ENCODE peak calls at places on chromosomes 2 and 18, in seven cellular contexts. One of them, this sample, is unnamed.

GRCh38 chr2:52097076-52097475 is 1065.1 kb upstream of the NRXN1 start:
- DNase-seq in GM10248: no peak
- DNase-seq in activated T-helper 9 cell treated with anti-CD3 and anti-CD28 coated beads, Interleukin-2, amount 50 U/mL, for 16 hours: no peak
- DNase-seq in activated CD8-positive, alpha-beta memory T cell treated with anti-CD3 and anti-CD28 coated beads for 1 hour: no peak
- DNase-seq in stimulated activated CD4-positive, alpha-beta T cell treated with anti-CD3 and anti-CD28 coated beads, Interleukin-15, amount 100 ng/mL, for 1 hour: no peak
- DNase-seq in NCI-H510A: no peak
- DNase-seq in frontal cortex: no peak
- DNase-seq in this sample: no peak

GRCh38 chr2:205678743-205679142 is 3.6 kb upstream of the NRP2 start:
- DNase-seq in frontal cortex: no peak
- DNase-seq in NCI-H510A: no peak
- DNase-seq in activated T-helper 9 cell treated with anti-CD3 and anti-CD28 coated beads, Interleukin-2, amount 50 U/mL, for 16 hours: no peak
- DNase-seq in GM10248: no peak
- DNase-seq in activated CD8-positive, alpha-beta memory T cell treated with anti-CD3 and anti-CD28 coated beads for 1 hour: no peak
- DNase-seq in stimulated activated CD4-positive, alpha-beta T cell treated with anti-CD3 and anti-CD28 coated beads, Interleukin-15, amount 100 ng/mL, for 1 hour: no peak
- DNase-seq in this sample: no peak

GRCh38 chr2:3706892-3707291 is 3.5 kb downstream of the DCDC2C start:
- DNase-seq in frontal cortex: no peak
- DNase-seq in activated CD8-positive, alpha-beta memory T cell treated with anti-CD3 and anti-CD28 coated beads for 1 hour: no peak
- DNase-seq in GM10248: no peak
- DNase-seq in activated T-helper 9 cell treated with anti-CD3 and anti-CD28 coated beads, Interleukin-2, amount 50 U/mL, for 16 hours: no peak
- DNase-seq in stimulated activated CD4-positive, alpha-beta T cell treated with anti-CD3 and anti-CD28 coated beads, Interleukin-15, amount 100 ng/mL, for 1 hour: no peak
- DNase-seq in NCI-H510A: no peak
- DNase-seq in this sample: no peak

GRCh38 chr2:132560562-132560961 is 109.4 kb downstream of the LYPD1 start:
- DNase-seq in stimulated activated CD4-positive, alpha-beta T cell treated with anti-CD3 and anti-CD28 coated beads, Interleukin-15, amount 100 ng/mL, for 1 hour: no peak
- DNase-seq in activated T-helper 9 cell treated with anti-CD3 and anti-CD28 coated beads, Interleukin-2, amount 50 U/mL, for 16 hours: no peak
- DNase-seq in activated CD8-positive, alpha-beta memory T cell treated with anti-CD3 and anti-CD28 coated beads for 1 hour: no peak
- DNase-seq in GM10248: no peak
- DNase-seq in frontal cortex: no peak
- DNase-seq in NCI-H510A: no peak
- DNase-seq in this sample: no peak

GRCh38 chr2:225091336-225091735 is 49.1 kb upstream of the DOCK10 start:
- DNase-seq in stimulated activated CD4-positive, alpha-beta T cell treated with anti-CD3 and anti-CD28 coated beads, Interleukin-15, amount 100 ng/mL, for 1 hour: no peak
- DNase-seq in NCI-H510A: no peak
- DNase-seq in activated T-helper 9 cell treated with anti-CD3 and anti-CD28 coated beads, Interleukin-2, amount 50 U/mL, for 16 hours: no peak
- DNase-seq in activated CD8-positive, alpha-beta memory T cell treated with anti-CD3 and anti-CD28 coated beads for 1 hour: no peak
- DNase-seq in frontal cortex: no peak
- DNase-seq in GM10248: no peak
- DNase-seq in this sample: no peak

GRCh38 chr18:63247506-63248394 is 71.8 kb downstream of the BCL2 start:
- DNase-seq in NCI-H510A: no peak
- DNase-seq in frontal cortex: no peak
- DNase-seq in stimulated activated CD4-positive, alpha-beta T cell treated with anti-CD3 and anti-CD28 coated beads, Interleukin-15, amount 100 ng/mL, for 1 hour: no peak
- DNase-seq in activated CD8-positive, alpha-beta memory T cell treated with anti-CD3 and anti-CD28 coated beads for 1 hour: no peak
- DNase-seq in activated T-helper 9 cell treated with anti-CD3 and anti-CD28 coated beads, Interleukin-2, amount 50 U/mL, for 16 hours: no peak
- DNase-seq in GM10248: no peak
- DNase-seq in this sample: no peak

GRCh38 chr2:133498615-133499585 is 69.4 kb downstream of the NCKAP5 start:
- DNase-seq in frontal cortex: no peak
- DNase-seq in stimulated activated CD4-positive, alpha-beta T cell treated with anti-CD3 and anti-CD28 coated beads, Interleukin-15, amount 100 ng/mL, for 1 hour: no peak
- DNase-seq in activated CD8-positive, alpha-beta memory T cell treated with anti-CD3 and anti-CD28 coated beads for 1 hour: no peak
- DNase-seq in NCI-H510A: no peak
- DNase-seq in activated T-helper 9 cell treated with anti-CD3 and anti-CD28 coated beads, Interleukin-2, amount 50 U/mL, for 16 hours: no peak
- DNase-seq in GM10248: peak; percentile 29
- DNase-seq in this sample: no peak

GRCh38 chr18:62717059-62717849 is 1.9 kb downstream of the PHLPP1 start:
- DNase-seq in activated CD8-positive, alpha-beta memory T cell treated with anti-CD3 and anti-CD28 coated beads for 1 hour: no peak
- DNase-seq in NCI-H510A: peak; percentile 38
- DNase-seq in stimulated activated CD4-positive, alpha-beta T cell treated with anti-CD3 and anti-CD28 coated beads, Interleukin-15, amount 100 ng/mL, for 1 hour: peak; percentile 5
- DNase-seq in GM10248: no peak
- DNase-seq in frontal cortex: peak; percentile 44
- DNase-seq in activated T-helper 9 cell treated with anti-CD3 and anti-CD28 coated beads, Interleukin-2, amount 50 U/mL, for 16 hours: peak; percentile 15
- DNase-seq in this sample: peak; percentile 69

GRCh38 chr2:52895726-52896340 is 871.8 kb upstream of the CHAC2 start:
- DNase-seq in frontal cortex: no peak
- DNase-seq in NCI-H510A: no peak
- DNase-seq in GM10248: no peak
- DNase-seq in activated CD8-positive, alpha-beta memory T cell treated with anti-CD3 and anti-CD28 coated beads for 1 hour: no peak
- DNase-seq in activated T-helper 9 cell treated with anti-CD3 and anti-CD28 coated beads, Interleukin-2, amount 50 U/mL, for 16 hours: no peak
- DNase-seq in stimulated activated CD4-positive, alpha-beta T cell treated with anti-CD3 and anti-CD28 coated beads, Interleukin-15, amount 100 ng/mL, for 1 hour: no peak
- DNase-seq in this sample: no peak

GRCh38 chr2:3268705-3269029 is 109.0 kb downstream of the EIPR1 start:
- DNase-seq in GM10248: no peak
- DNase-seq in frontal cortex: no peak
- DNase-seq in NCI-H510A: no peak
- DNase-seq in activated T-helper 9 cell treated with anti-CD3 and anti-CD28 coated beads, Interleukin-2, amount 50 U/mL, for 16 hours: no peak
- DNase-seq in stimulated activated CD4-positive, alpha-beta T cell treated with anti-CD3 and anti-CD28 coated beads, Interleukin-15, amount 100 ng/mL, for 1 hour: no peak
- DNase-seq in activated CD8-positive, alpha-beta memory T cell treated with anti-CD3 and anti-CD28 coated beads for 1 hour: no peak
- DNase-seq in this sample: no peak

GRCh38 chr2:236507393-236508085 is 62.1 kb upstream of the ACKR3 start:
- DNase-seq in frontal cortex: peak; percentile 49
- DNase-seq in activated CD8-positive, alpha-beta memory T cell treated with anti-CD3 and anti-CD28 coated beads for 1 hour: peak; percentile 39
- DNase-seq in NCI-H510A: no peak
- DNase-seq in GM10248: peak; percentile 55
- DNase-seq in stimulated activated CD4-positive, alpha-beta T cell treated with anti-CD3 and anti-CD28 coated beads, Interleukin-15, amount 100 ng/mL, for 1 hour: peak; percentile 25
- DNase-seq in activated T-helper 9 cell treated with anti-CD3 and anti-CD28 coated beads, Interleukin-2, amount 50 U/mL, for 16 hours: peak; percentile 27
- DNase-seq in this sample: peak; percentile 64

GRCh38 chr2:237471457-237472186 is 15.4 kb upstream of the MLPH start:
- DNase-seq in stimulated activated CD4-positive, alpha-beta T cell treated with anti-CD3 and anti-CD28 coated beads, Interleukin-15, amount 100 ng/mL, for 1 hour: no peak
- DNase-seq in activated T-helper 9 cell treated with anti-CD3 and anti-CD28 coated beads, Interleukin-2, amount 50 U/mL, for 16 hours: no peak
- DNase-seq in NCI-H510A: peak; percentile 26
- DNase-seq in frontal cortex: no peak
- DNase-seq in GM10248: peak; percentile 48
- DNase-seq in activated CD8-positive, alpha-beta memory T cell treated with anti-CD3 and anti-CD28 coated beads for 1 hour: peak; percentile 8
- DNase-seq in this sample: no peak

GRCh38 chr2:12705230-12705629 is 11.5 kb upstream of the TRIB2 start:
- DNase-seq in activated T-helper 9 cell treated with anti-CD3 and anti-CD28 coated beads, Interleukin-2, amount 50 U/mL, for 16 hours: no peak
- DNase-seq in frontal cortex: no peak
- DNase-seq in activated CD8-positive, alpha-beta memory T cell treated with anti-CD3 and anti-CD28 coated beads for 1 hour: no peak
- DNase-seq in NCI-H510A: no peak
- DNase-seq in stimulated activated CD4-positive, alpha-beta T cell treated with anti-CD3 and anti-CD28 coated beads, Interleukin-15, amount 100 ng/mL, for 1 hour: no peak
- DNase-seq in GM10248: no peak
- DNase-seq in this sample: peak; percentile 42

GRCh38 chr2:173441222-173441621 is 86.5 kb downstream of the CDCA7 start:
- DNase-seq in GM10248: no peak
- DNase-seq in activated CD8-positive, alpha-beta memory T cell treated with anti-CD3 and anti-CD28 coated beads for 1 hour: no peak
- DNase-seq in activated T-helper 9 cell treated with anti-CD3 and anti-CD28 coated beads, Interleukin-2, amount 50 U/mL, for 16 hours: no peak
- DNase-seq in NCI-H510A: no peak
- DNase-seq in stimulated activated CD4-positive, alpha-beta T cell treated with anti-CD3 and anti-CD28 coated beads, Interleukin-15, amount 100 ng/mL, for 1 hour: no peak
- DNase-seq in frontal cortex: no peak
- DNase-seq in this sample: no peak

GRCh38 chr2:70357076-70358071 is 55.5 kb upstream of the FAM136A start:
- DNase-seq in activated T-helper 9 cell treated with anti-CD3 and anti-CD28 coated beads, Interleukin-2, amount 50 U/mL, for 16 hours: no peak
- DNase-seq in frontal cortex: no peak
- DNase-seq in stimulated activated CD4-positive, alpha-beta T cell treated with anti-CD3 and anti-CD28 coated beads, Interleukin-15, amount 100 ng/mL, for 1 hour: no peak
- DNase-seq in GM10248: no peak
- DNase-seq in activated CD8-positive, alpha-beta memory T cell treated with anti-CD3 and anti-CD28 coated beads for 1 hour: no peak
- DNase-seq in NCI-H510A: no peak
- DNase-seq in this sample: no peak

GRCh38 chr2:62870966-62871365 is 165.5 kb downstream of the EHBP1 start:
- DNase-seq in activated CD8-positive, alpha-beta memory T cell treated with anti-CD3 and anti-CD28 coated beads for 1 hour: no peak
- DNase-seq in NCI-H510A: no peak
- DNase-seq in activated T-helper 9 cell treated with anti-CD3 and anti-CD28 coated beads, Interleukin-2, amount 50 U/mL, for 16 hours: no peak
- DNase-seq in frontal cortex: no peak
- DNase-seq in GM10248: no peak
- DNase-seq in stimulated activated CD4-positive, alpha-beta T cell treated with anti-CD3 and anti-CD28 coated beads, Interleukin-15, amount 100 ng/mL, for 1 hour: no peak
- DNase-seq in this sample: no peak

GRCh38 chr2:238150686-238151085 is 8.1 kb upstream of the ERFE start:
- DNase-seq in frontal cortex: no peak
- DNase-seq in stimulated activated CD4-positive, alpha-beta T cell treated with anti-CD3 and anti-CD28 coated beads, Interleukin-15, amount 100 ng/mL, for 1 hour: no peak
- DNase-seq in NCI-H510A: no peak
- DNase-seq in GM10248: no peak
- DNase-seq in activated T-helper 9 cell treated with anti-CD3 and anti-CD28 coated beads, Interleukin-2, amount 50 U/mL, for 16 hours: no peak
- DNase-seq in activated CD8-positive, alpha-beta memory T cell treated with anti-CD3 and anti-CD28 coated beads for 1 hour: no peak
- DNase-seq in this sample: no peak

GRCh38 chr2:150449856-150450255 is 37.6 kb downstream of the RND3 start:
- DNase-seq in GM10248: no peak
- DNase-seq in frontal cortex: no peak
- DNase-seq in activated CD8-positive, alpha-beta memory T cell treated with anti-CD3 and anti-CD28 coated beads for 1 hour: no peak
- DNase-seq in activated T-helper 9 cell treated with anti-CD3 and anti-CD28 coated beads, Interleukin-2, amount 50 U/mL, for 16 hours: no peak
- DNase-seq in stimulated activated CD4-positive, alpha-beta T cell treated with anti-CD3 and anti-CD28 coated beads, Interleukin-15, amount 100 ng/mL, for 1 hour: no peak
- DNase-seq in NCI-H510A: no peak
- DNase-seq in this sample: no peak

GRCh38 chr18:47413327-47413726 is 161.9 kb upstream of the SKOR2 start:
- DNase-seq in stimulated activated CD4-positive, alpha-beta T cell treated with anti-CD3 and anti-CD28 coated beads, Interleukin-15, amount 100 ng/mL, for 1 hour: no peak
- DNase-seq in GM10248: no peak
- DNase-seq in NCI-H510A: no peak
- DNase-seq in activated CD8-positive, alpha-beta memory T cell treated with anti-CD3 and anti-CD28 coated beads for 1 hour: no peak
- DNase-seq in activated T-helper 9 cell treated with anti-CD3 and anti-CD28 coated beads, Interleukin-2, amount 50 U/mL, for 16 hours: no peak
- DNase-seq in frontal cortex: no peak
- DNase-seq in this sample: no peak

GRCh38 chr2:224982910-224983688 is 59.2 kb downstream of the DOCK10 start:
- DNase-seq in NCI-H510A: no peak
- DNase-seq in stimulated activated CD4-positive, alpha-beta T cell treated with anti-CD3 and anti-CD28 coated beads, Interleukin-15, amount 100 ng/mL, for 1 hour: no peak
- DNase-seq in activated T-helper 9 cell treated with anti-CD3 and anti-CD28 coated beads, Interleukin-2, amount 50 U/mL, for 16 hours: no peak
- DNase-seq in GM10248: no peak
- DNase-seq in activated CD8-positive, alpha-beta memory T cell treated with anti-CD3 and anti-CD28 coated beads for 1 hour: no peak
- DNase-seq in frontal cortex: no peak
- DNase-seq in this sample: no peak

GRCh38 chr2:85457877-85458316 is 39.4 kb downstream of the SH2D6 start:
- DNase-seq in frontal cortex: no peak
- DNase-seq in activated CD8-positive, alpha-beta memory T cell treated with anti-CD3 and anti-CD28 coated beads for 1 hour: no peak
- DNase-seq in GM10248: no peak
- DNase-seq in activated T-helper 9 cell treated with anti-CD3 and anti-CD28 coated beads, Interleukin-2, amount 50 U/mL, for 16 hours: no peak
- DNase-seq in NCI-H510A: no peak
- DNase-seq in stimulated activated CD4-positive, alpha-beta T cell treated with anti-CD3 and anti-CD28 coated beads, Interleukin-15, amount 100 ng/mL, for 1 hour: no peak
- DNase-seq in this sample: no peak

GRCh38 chr2:190649035-190649797 is at the start of gene NAB1:
- DNase-seq in activated CD8-positive, alpha-beta memory T cell treated with anti-CD3 and anti-CD28 coated beads for 1 hour: peak; percentile 45
- DNase-seq in stimulated activated CD4-positive, alpha-beta T cell treated with anti-CD3 and anti-CD28 coated beads, Interleukin-15, amount 100 ng/mL, for 1 hour: peak; percentile 37
- DNase-seq in NCI-H510A: peak; percentile 35
- DNase-seq in GM10248: peak; percentile 71
- DNase-seq in activated T-helper 9 cell treated with anti-CD3 and anti-CD28 coated beads, Interleukin-2, amount 50 U/mL, for 16 hours: peak; percentile 60
- DNase-seq in frontal cortex: no peak
- DNase-seq in this sample: peak; percentile 86

GRCh38 chr2:172108587-172108930 is 5.9 kb upstream of the DLX2 start:
- DNase-seq in NCI-H510A: no peak
- DNase-seq in stimulated activated CD4-positive, alpha-beta T cell treated with anti-CD3 and anti-CD28 coated beads, Interleukin-15, amount 100 ng/mL, for 1 hour: no peak
- DNase-seq in activated CD8-positive, alpha-beta memory T cell treated with anti-CD3 and anti-CD28 coated beads for 1 hour: no peak
- DNase-seq in activated T-helper 9 cell treated with anti-CD3 and anti-CD28 coated beads, Interleukin-2, amount 50 U/mL, for 16 hours: no peak
- DNase-seq in frontal cortex: no peak
- DNase-seq in GM10248: peak; percentile 13
- DNase-seq in this sample: no peak

GRCh38 chr2:130332271-130333073 is 10.2 kb upstream of the IMP4 start:
- DNase-seq in stimulated activated CD4-positive, alpha-beta T cell treated with anti-CD3 and anti-CD28 coated beads, Interleukin-15, amount 100 ng/mL, for 1 hour: peak; percentile 24
- DNase-seq in NCI-H510A: peak; percentile 25
- DNase-seq in activated CD8-positive, alpha-beta memory T cell treated with anti-CD3 and anti-CD28 coated beads for 1 hour: peak; percentile 58
- DNase-seq in frontal cortex: peak; percentile 55
- DNase-seq in activated T-helper 9 cell treated with anti-CD3 and anti-CD28 coated beads, Interleukin-2, amount 50 U/mL, for 16 hours: peak; percentile 45
- DNase-seq in GM10248: peak; percentile 83
- DNase-seq in this sample: peak; percentile 84

GRCh38 chr2:216339456-216340279 is 32.6 kb downstream of the MARCHF4 start:
- DNase-seq in GM10248: no peak
- DNase-seq in frontal cortex: no peak
- DNase-seq in activated T-helper 9 cell treated with anti-CD3 and anti-CD28 coated beads, Interleukin-2, amount 50 U/mL, for 16 hours: no peak
- DNase-seq in activated CD8-positive, alpha-beta memory T cell treated with anti-CD3 and anti-CD28 coated beads for 1 hour: no peak
- DNase-seq in NCI-H510A: peak; percentile 65
- DNase-seq in stimulated activated CD4-positive, alpha-beta T cell treated with anti-CD3 and anti-CD28 coated beads, Interleukin-15, amount 100 ng/mL, for 1 hour: no peak
- DNase-seq in this sample: peak; percentile 37

GRCh38 chr2:50347355-50348044 is 684.4 kb downstream of the NRXN1 start:
- DNase-seq in stimulated activated CD4-positive, alpha-beta T cell treated with anti-CD3 and anti-CD28 coated beads, Interleukin-15, amount 100 ng/mL, for 1 hour: no peak
- DNase-seq in NCI-H510A: peak; percentile 20
- DNase-seq in GM10248: no peak
- DNase-seq in activated CD8-positive, alpha-beta memory T cell treated with anti-CD3 and anti-CD28 coated beads for 1 hour: no peak
- DNase-seq in frontal cortex: no peak
- DNase-seq in activated T-helper 9 cell treated with anti-CD3 and anti-CD28 coated beads, Interleukin-2, amount 50 U/mL, for 16 hours: no peak
- DNase-seq in this sample: no peak

GRCh38 chr2:199433204-199433832 is 24.4 kb downstream of the SATB2 start:
- DNase-seq in activated CD8-positive, alpha-beta memory T cell treated with anti-CD3 and anti-CD28 coated beads for 1 hour: no peak
- DNase-seq in NCI-H510A: no peak
- DNase-seq in activated T-helper 9 cell treated with anti-CD3 and anti-CD28 coated beads, Interleukin-2, amount 50 U/mL, for 16 hours: no peak
- DNase-seq in GM10248: no peak
- DNase-seq in stimulated activated CD4-positive, alpha-beta T cell treated with anti-CD3 and anti-CD28 coated beads, Interleukin-15, amount 100 ng/mL, for 1 hour: no peak
- DNase-seq in frontal cortex: no peak
- DNase-seq in this sample: no peak

GRCh38 chr2:156436477-156437085 is 402 bp downstream of the GPD2 start:
- DNase-seq in stimulated activated CD4-positive, alpha-beta T cell treated with anti-CD3 and anti-CD28 coated beads, Interleukin-15, amount 100 ng/mL, for 1 hour: no peak
- DNase-seq in frontal cortex: peak; percentile 33
- DNase-seq in activated CD8-positive, alpha-beta memory T cell treated with anti-CD3 and anti-CD28 coated beads for 1 hour: no peak
- DNase-seq in NCI-H510A: no peak
- DNase-seq in activated T-helper 9 cell treated with anti-CD3 and anti-CD28 coated beads, Interleukin-2, amount 50 U/mL, for 16 hours: no peak
- DNase-seq in GM10248: peak; percentile 55
- DNase-seq in this sample: peak; percentile 59

GRCh38 chr18:39485696-39486095 is 1920.1 kb upstream of the CELF4 start:
- DNase-seq in stimulated activated CD4-positive, alpha-beta T cell treated with anti-CD3 and anti-CD28 coated beads, Interleukin-15, amount 100 ng/mL, for 1 hour: no peak
- DNase-seq in activated CD8-positive, alpha-beta memory T cell treated with anti-CD3 and anti-CD28 coated beads for 1 hour: no peak
- DNase-seq in frontal cortex: no peak
- DNase-seq in NCI-H510A: no peak
- DNase-seq in GM10248: no peak
- DNase-seq in activated T-helper 9 cell treated with anti-CD3 and anti-CD28 coated beads, Interleukin-2, amount 50 U/mL, for 16 hours: no peak
- DNase-seq in this sample: no peak

GRCh38 chr2:231378028-231378722 is 17.3 kb upstream of the B3GNT7 start:
- DNase-seq in activated T-helper 9 cell treated with anti-CD3 and anti-CD28 coated beads, Interleukin-2, amount 50 U/mL, for 16 hours: no peak
- DNase-seq in stimulated activated CD4-positive, alpha-beta T cell treated with anti-CD3 and anti-CD28 coated beads, Interleukin-15, amount 100 ng/mL, for 1 hour: no peak
- DNase-seq in frontal cortex: no peak
- DNase-seq in NCI-H510A: peak; percentile 47
- DNase-seq in activated CD8-positive, alpha-beta memory T cell treated with anti-CD3 and anti-CD28 coated beads for 1 hour: no peak
- DNase-seq in GM10248: no peak
- DNase-seq in this sample: no peak

GRCh38 chr2:210072922-210073509 is 70.6 kb downstream of the RPE start:
- DNase-seq in GM10248: peak; percentile 18
- DNase-seq in activated CD8-positive, alpha-beta memory T cell treated with anti-CD3 and anti-CD28 coated beads for 1 hour: no peak
- DNase-seq in NCI-H510A: no peak
- DNase-seq in stimulated activated CD4-positive, alpha-beta T cell treated with anti-CD3 and anti-CD28 coated beads, Interleukin-15, amount 100 ng/mL, for 1 hour: no peak
- DNase-seq in activated T-helper 9 cell treated with anti-CD3 and anti-CD28 coated beads, Interleukin-2, amount 50 U/mL, for 16 hours: no peak
- DNase-seq in frontal cortex: no peak
- DNase-seq in this sample: no peak

GRCh38 chr2:230906471-230907230 is 18.4 kb downstream of the GPR55 start:
- DNase-seq in activated CD8-positive, alpha-beta memory T cell treated with anti-CD3 and anti-CD28 coated beads for 1 hour: no peak
- DNase-seq in frontal cortex: no peak
- DNase-seq in NCI-H510A: no peak
- DNase-seq in GM10248: no peak
- DNase-seq in stimulated activated CD4-positive, alpha-beta T cell treated with anti-CD3 and anti-CD28 coated beads, Interleukin-15, amount 100 ng/mL, for 1 hour: no peak
- DNase-seq in activated T-helper 9 cell treated with anti-CD3 and anti-CD28 coated beads, Interleukin-2, amount 50 U/mL, for 16 hours: no peak
- DNase-seq in this sample: no peak

GRCh38 chr2:196468394-196468793 is 171.1 kb upstream of the CCDC150 start:
- DNase-seq in frontal cortex: no peak
- DNase-seq in stimulated activated CD4-positive, alpha-beta T cell treated with anti-CD3 and anti-CD28 coated beads, Interleukin-15, amount 100 ng/mL, for 1 hour: no peak
- DNase-seq in activated T-helper 9 cell treated with anti-CD3 and anti-CD28 coated beads, Interleukin-2, amount 50 U/mL, for 16 hours: no peak
- DNase-seq in NCI-H510A: no peak
- DNase-seq in activated CD8-positive, alpha-beta memory T cell treated with anti-CD3 and anti-CD28 coated beads for 1 hour: no peak
- DNase-seq in GM10248: no peak
- DNase-seq in this sample: no peak

This sample was measured in stimulated activated effector memory CD8-positive, alpha-beta T cell treated with anti-CD3 and anti-CD28 coated beads, Interleukin-12 subunit alpha, Interleukin-12 subunit beta, amount 100 ng/mL, for 72 hours.